ENCODE peak calls at places on chromosomes 12 and 14, in six cellular contexts. D is endothelial cell, F is tibial artery, G is posterior cingulate gyrus, Z is HT-29, V is trophoblast cell. C is an unnamed sample.

GRCh38 chr12:22687677-22688076 is 62.7 kb downstream of the ETNK1 start:
- DNase-seq in D (no peak), F (no peak), G (no peak), Z (no peak), V (no peak), C (no peak)

GRCh38 chr14:59358105-59358504 is 107.1 kb downstream of the GPR135 start:
- DNase-seq in D (no peak), F (peak), G (no peak), Z (peak), V (peak), C (peak)

GRCh38 chr12:105562727-105563072 is 232.2 kb downstream of the C12orf75 start:
- DNase-seq in D (no peak), F (no peak), G (no peak), Z (no peak), V (no peak), C (peak)

GRCh38 chr12:25975179-25975578 is 16.7 kb downstream of the RASSF8 start:
- DNase-seq in D (no peak), F (no peak), G (no peak), Z (no peak), V (no peak), C (no peak)

GRCh38 chr12:45122776-45123380 is 72.0 kb upstream of the DBX2 start:
- DNase-seq in D (peak), F (no peak), G (no peak), Z (peak), V (no peak), C (peak)

GRCh38 chr12:99769581-99769980 is 122.0 kb downstream of the GARIN6 start:
- DNase-seq in D (no peak), F (no peak), G (no peak), Z (no peak), V (no peak), C (no peak)

GRCh38 chr12:122078141-122079037 is at the start of gene MLXIP:
- DNase-seq in D (peak), F (peak), G (peak), Z (peak), V (peak), C (peak)

GRCh38 chr12:22978962-22979361 is 354.0 kb downstream of the ETNK1 start:
- DNase-seq in D (no peak), F (no peak), G (no peak), Z (no peak), V (no peak), C (no peak)

GRCh38 chr12:111448831-111449790 is 43.4 kb downstream of the SH2B3 start:
- DNase-seq in D (no peak), F (no peak), G (no peak), Z (no peak), V (no peak), C (no peak)

GRCh38 chr14:98578204-98578603 is 693.8 kb downstream of the BCL11B start:
- DNase-seq in D (no peak), F (no peak), G (no peak), Z (no peak), V (no peak), C (no peak)

GRCh38 chr12:118082161-118082560 is 21.2 kb upstream of the WSB2 start:
- DNase-seq in D (no peak), F (no peak), G (no peak), Z (no peak), V (no peak), C (no peak)

GRCh38 chr12:57515934-57516541 is 4.3 kb downstream of the DDIT3 start:
- DNase-seq in D (no peak), F (no peak), G (no peak), Z (no peak), V (no peak), C (no peak)

GRCh38 chr12:8852119-8852518 is 29.7 kb downstream of the A2ML1 start:
- DNase-seq in D (no peak), F (no peak), G (no peak), Z (no peak), V (no peak), C (no peak)

GRCh38 chr14:77026166-77026929 is 2.2 kb downstream of the IRF2BPL start:
- DNase-seq in D (no peak), F (peak), G (no peak), Z (no peak), V (no peak), C (peak)

GRCh38 chr12:2009623-2010022 is 5.4 kb upstream of the DCP1B start:
- DNase-seq in D (no peak), F (no peak), G (no peak), Z (no peak), V (no peak), C (no peak)

GRCh38 chr12:1916396-1917171 is 1.9 kb downstream of the CACNA2D4 start:
- DNase-seq in D (no peak), F (no peak), G (no peak), Z (no peak), V (no peak), C (peak)

C was measured in NCI-H510A treated with DMSO at 0.1 percent for 48 hours.